ENCODE peak calls at places on chromosomes 13 and 19, in ten cellular contexts. O, V, P, J, M, N, X, Z, U and R are unnamed samples.

GRCh38 chr19:8506402-8506957 is 4.0 kb upstream of the PRAM1 start:
- DNase-seq in O (peak; percentile 27), V (no peak), P (no peak), J (no peak), M (no peak), N (no peak), X (no peak), Z (no peak), U (no peak), R (peak; percentile 64)

GRCh38 chr13:75687145-75687763 is 51.1 kb downstream of the LMO7 start:
- DNase-seq in O (peak; percentile 28), V (no peak), P (peak; percentile 55), J (no peak), M (no peak), N (no peak), X (no peak), Z (no peak), U (no peak), R (no peak)

GRCh38 chr19:32519023-32519422 is 62.0 kb upstream of the PDCD5 start:
- DNase-seq in O (no peak), V (no peak), P (peak; percentile 16), J (no peak), M (no peak), N (no peak), X (no peak), Z (no peak), U (no peak), R (no peak)

GRCh38 chr19:5703819-5704818 is 14.0 kb downstream of the RPL36 start:
- DNase-seq in O (no peak), V (no peak), P (no peak), J (no peak), M (no peak), N (no peak), X (no peak), Z (no peak), U (no peak), R (no peak)

GRCh38 chr19:46493236-46494114 is 2.2 kb downstream of the PNMA8B start:
- DNase-seq in O (no peak), V (peak; percentile 22), P (no peak), J (no peak), M (peak; percentile 40), N (no peak), X (peak; percentile 85), Z (no peak), U (no peak), R (no peak)

GRCh38 chr13:43573361-43573740 is 213.4 kb downstream of the ENOX1 start:
- DNase-seq in O (no peak), V (no peak), P (peak; percentile 65), J (no peak), M (no peak), N (no peak), X (no peak), Z (no peak), U (no peak), R (no peak)

GRCh38 chr19:42184401-42184861 is 33.0 kb downstream of the DEDD2 start:
- DNase-seq in O (peak; percentile 95), V (peak; percentile 70), P (peak; percentile 86), J (peak; percentile 20), M (peak; percentile 80), N (peak; percentile 62), X (peak; percentile 90), Z (peak; percentile 79), U (peak; percentile 73), R (peak; percentile 89)

GRCh38 chr13:27404680-27405079 is 19.7 kb upstream of the GTF3A start:
- DNase-seq in O (no peak), V (no peak), P (no peak), J (no peak), M (no peak), N (no peak), X (no peak), Z (no peak), U (no peak), R (no peak)

GRCh38 chr13:104057851-104058250 is 991.6 kb upstream of the SLC10A2 start:
- DNase-seq in O (no peak), V (no peak), P (no peak), J (no peak), M (no peak), N (no peak), X (no peak), Z (no peak), U (no peak), R (no peak)

GRCh38 chr19:39768811-39769210 is 9.8 kb upstream of the LEUTX start:
- DNase-seq in O (no peak), V (no peak), P (no peak), J (no peak), M (no peak), N (no peak), X (no peak), Z (no peak), U (no peak), R (no peak)

GRCh38 chr19:30320916-30321315 is 51.3 kb upstream of the ZNF536 start:
- DNase-seq in O (no peak), V (no peak), P (no peak), J (no peak), M (no peak), N (no peak), X (no peak), Z (no peak), U (no peak), R (no peak)

GRCh38 chr19:1090731-1091543 is 4.2 kb downstream of the POLR2E start:
- DNase-seq in O (no peak), V (no peak), P (no peak), J (no peak), M (no peak), N (peak; percentile 70), X (no peak), Z (no peak), U (no peak), R (no peak)

GRCh38 chr19:19348266-19348665 is 27.6 kb downstream of the MAU2 start:
- DNase-seq in O (no peak), V (no peak), P (no peak), J (no peak), M (no peak), N (no peak), X (no peak), Z (no peak), U (no peak), R (no peak)